ENCODE peak calls at places on chromosomes 2 and 18, in seven cellular contexts. One of them, this sample, is unnamed.

GRCh38 chr2:158049129-158049855 is 52.4 kb upstream of the UPP2 start:
- DNase-seq in IMR-90: no peak
- DNase-seq in tibial artery: no peak
- DNase-seq in suprapubic skin: no peak
- DNase-seq in spleen: no peak
- DNase-seq in left lung: no peak
- DNase-seq in heart left ventricle: no peak
- DNase-seq in this sample: no peak

GRCh38 chr2:102726128-102727087 is 35.4 kb upstream of the TMEM182 start:
- DNase-seq in IMR-90: no peak
- DNase-seq in tibial artery: no peak
- DNase-seq in suprapubic skin: no peak
- DNase-seq in spleen: no peak
- DNase-seq in left lung: no peak
- DNase-seq in heart left ventricle: no peak
- DNase-seq in this sample: no peak

GRCh38 chr2:78999410-78999809 is 26.1 kb upstream of the REG3G start:
- DNase-seq in IMR-90: no peak
- DNase-seq in tibial artery: no peak
- DNase-seq in suprapubic skin: no peak
- DNase-seq in spleen: no peak
- DNase-seq in left lung: no peak
- DNase-seq in heart left ventricle: no peak
- DNase-seq in this sample: no peak

GRCh38 chr2:99242151-99242550 is 13.3 kb downstream of the LYG2 start:
- DNase-seq in IMR-90: no peak
- DNase-seq in tibial artery: no peak
- DNase-seq in suprapubic skin: no peak
- DNase-seq in spleen: no peak
- DNase-seq in left lung: no peak
- DNase-seq in heart left ventricle: no peak
- DNase-seq in this sample: no peak

GRCh38 chr18:39260565-39260964 is 1695.0 kb upstream of the CELF4 start:
- DNase-seq in IMR-90: no peak
- DNase-seq in tibial artery: no peak
- DNase-seq in suprapubic skin: no peak
- DNase-seq in spleen: no peak
- DNase-seq in left lung: no peak
- DNase-seq in heart left ventricle: no peak
- DNase-seq in this sample: no peak

GRCh38 chr18:74796928-74797576 is 199.4 kb downstream of the ZNF407 start:
- DNase-seq in IMR-90: peak; percentile 79
- DNase-seq in tibial artery: no peak
- DNase-seq in suprapubic skin: no peak
- DNase-seq in spleen: no peak
- DNase-seq in left lung: no peak
- DNase-seq in heart left ventricle: no peak
- DNase-seq in this sample: no peak

GRCh38 chr2:143787674-143788073 is 658.5 kb downstream of the ARHGAP15 start:
- DNase-seq in IMR-90: peak; percentile 14
- DNase-seq in tibial artery: no peak
- DNase-seq in suprapubic skin: no peak
- DNase-seq in spleen: no peak
- DNase-seq in left lung: no peak
- DNase-seq in heart left ventricle: no peak
- DNase-seq in this sample: no peak

GRCh38 chr2:220785181-220785580 is 786.9 kb downstream of the EPHA4 start:
- DNase-seq in IMR-90: no peak
- DNase-seq in tibial artery: no peak
- DNase-seq in suprapubic skin: no peak
- DNase-seq in spleen: no peak
- DNase-seq in left lung: no peak
- DNase-seq in heart left ventricle: no peak
- DNase-seq in this sample: no peak

GRCh38 chr2:158103358-158104021 is 1.8 kb downstream of the UPP2 start:
- DNase-seq in IMR-90: no peak
- DNase-seq in tibial artery: no peak
- DNase-seq in suprapubic skin: no peak
- DNase-seq in spleen: no peak
- DNase-seq in left lung: no peak
- DNase-seq in heart left ventricle: no peak
- DNase-seq in this sample: no peak

GRCh38 chr2:110149330-110150220 is 34.0 kb upstream of the MALL start:
- DNase-seq in IMR-90: peak; percentile 94
- DNase-seq in tibial artery: no peak
- DNase-seq in suprapubic skin: no peak
- DNase-seq in spleen: no peak
- DNase-seq in left lung: no peak
- DNase-seq in heart left ventricle: no peak
- DNase-seq in this sample: peak; percentile 63

GRCh38 chr2:22282215-22282614 is 1102.8 kb upstream of the KLHL29 start:
- DNase-seq in IMR-90: peak; percentile 2
- DNase-seq in tibial artery: no peak
- DNase-seq in suprapubic skin: no peak
- DNase-seq in spleen: no peak
- DNase-seq in left lung: no peak
- DNase-seq in heart left ventricle: no peak
- DNase-seq in this sample: no peak

GRCh38 chr2:74281576-74281975 is 61.6 kb downstream of the SLC4A5 start:
- DNase-seq in IMR-90: no peak
- DNase-seq in tibial artery: no peak
- DNase-seq in suprapubic skin: no peak
- DNase-seq in spleen: no peak
- DNase-seq in left lung: no peak
- DNase-seq in heart left ventricle: no peak
- DNase-seq in this sample: no peak

GRCh38 chr2:223113161-223113560 is 61.2 kb downstream of the KCNE4 start:
- DNase-seq in IMR-90: peak; percentile 12
- DNase-seq in tibial artery: no peak
- DNase-seq in suprapubic skin: no peak
- DNase-seq in spleen: no peak
- DNase-seq in left lung: no peak
- DNase-seq in heart left ventricle: no peak
- DNase-seq in this sample: no peak

GRCh38 chr2:232479341-232480200 is 8.1 kb downstream of the ECEL1 start:
- DNase-seq in IMR-90: no peak
- DNase-seq in tibial artery: peak; percentile 56
- DNase-seq in suprapubic skin: no peak
- DNase-seq in spleen: peak; percentile 69
- DNase-seq in left lung: no peak
- DNase-seq in heart left ventricle: peak; percentile 20
- DNase-seq in this sample: peak; percentile 76

GRCh38 chr2:201275991-201276390 is 15.7 kb downstream of the CASP8 start:
- DNase-seq in IMR-90: no peak
- DNase-seq in tibial artery: no peak
- DNase-seq in suprapubic skin: no peak
- DNase-seq in spleen: no peak
- DNase-seq in left lung: no peak
- DNase-seq in heart left ventricle: no peak
- DNase-seq in this sample: no peak

GRCh38 chr2:157443795-157444642 is at the start of gene CYTIP:
- DNase-seq in IMR-90: no peak
- DNase-seq in tibial artery: no peak
- DNase-seq in suprapubic skin: no peak
- DNase-seq in spleen: peak; percentile 85
- DNase-seq in left lung: peak; percentile 62
- DNase-seq in heart left ventricle: peak; percentile 27
- DNase-seq in this sample: peak; percentile 13

GRCh38 chr2:159362816-159363251 is 76.3 kb upstream of the WDSUB1 start:
- DNase-seq in IMR-90: peak; percentile 61
- DNase-seq in tibial artery: no peak
- DNase-seq in suprapubic skin: no peak
- DNase-seq in spleen: no peak
- DNase-seq in left lung: no peak
- DNase-seq in heart left ventricle: no peak
- DNase-seq in this sample: peak; percentile 25

GRCh38 chr2:20594957-20595356 is 55.9 kb downstream of the HS1BP3 start:
- DNase-seq in IMR-90: no peak
- DNase-seq in tibial artery: peak; percentile 64
- DNase-seq in suprapubic skin: peak; percentile 47
- DNase-seq in spleen: peak; percentile 65
- DNase-seq in left lung: peak; percentile 30
- DNase-seq in heart left ventricle: no peak
- DNase-seq in this sample: no peak

GRCh38 chr2:131126436-131126835 is 21.3 kb downstream of the PLEKHB2 start:
- DNase-seq in IMR-90: no peak
- DNase-seq in tibial artery: no peak
- DNase-seq in suprapubic skin: no peak
- DNase-seq in spleen: no peak
- DNase-seq in left lung: no peak
- DNase-seq in heart left ventricle: no peak
- DNase-seq in this sample: no peak

GRCh38 chr2:183112575-183112974 is 11.7 kb upstream of the NUP35 start:
- DNase-seq in IMR-90: peak; percentile 5
- DNase-seq in tibial artery: no peak
- DNase-seq in suprapubic skin: no peak
- DNase-seq in spleen: no peak
- DNase-seq in left lung: no peak
- DNase-seq in heart left ventricle: no peak
- DNase-seq in this sample: no peak
- H3K4me1 ChIP-seq in IMR-90: peaks cover 2% of the 10 kb centered on the region
- H3K4me1 ChIP-seq in tibial artery: no peaks in the 10 kb centered on the region
- H3K4me1 ChIP-seq in suprapubic skin: no peaks in the 10 kb centered on the region
- H3K4me1 ChIP-seq in spleen: no peaks in the 10 kb centered on the region
- H3K4me1 ChIP-seq in left lung: no peaks in the 10 kb centered on the region
- H3K4me1 ChIP-seq in heart left ventricle: no peaks in the 10 kb centered on the region
- H3K4me1 ChIP-seq in this sample: no peaks in the 10 kb centered on the region

GRCh38 chr2:113128386-113128664 is 927 bp downstream of the IL1RN start:
- DNase-seq in IMR-90: no peak
- DNase-seq in tibial artery: no peak
- DNase-seq in suprapubic skin: no peak
- DNase-seq in spleen: peak; percentile 58
- DNase-seq in left lung: no peak
- DNase-seq in heart left ventricle: no peak
- DNase-seq in this sample: no peak
- H3K4me1 ChIP-seq in IMR-90: no peaks in the 10 kb centered on the region
- H3K4me1 ChIP-seq in tibial artery: no peaks in the 10 kb centered on the region
- H3K4me1 ChIP-seq in suprapubic skin: peaks cover 18% of the 10 kb centered on the region
- H3K4me1 ChIP-seq in spleen: no peaks in the 10 kb centered on the region
- H3K4me1 ChIP-seq in left lung: no peaks in the 10 kb centered on the region
- H3K4me1 ChIP-seq in heart left ventricle: peaks cover 10% of the 10 kb centered on the region
- H3K4me1 ChIP-seq in this sample: peaks cover 3% of the 10 kb centered on the region

DNA sequence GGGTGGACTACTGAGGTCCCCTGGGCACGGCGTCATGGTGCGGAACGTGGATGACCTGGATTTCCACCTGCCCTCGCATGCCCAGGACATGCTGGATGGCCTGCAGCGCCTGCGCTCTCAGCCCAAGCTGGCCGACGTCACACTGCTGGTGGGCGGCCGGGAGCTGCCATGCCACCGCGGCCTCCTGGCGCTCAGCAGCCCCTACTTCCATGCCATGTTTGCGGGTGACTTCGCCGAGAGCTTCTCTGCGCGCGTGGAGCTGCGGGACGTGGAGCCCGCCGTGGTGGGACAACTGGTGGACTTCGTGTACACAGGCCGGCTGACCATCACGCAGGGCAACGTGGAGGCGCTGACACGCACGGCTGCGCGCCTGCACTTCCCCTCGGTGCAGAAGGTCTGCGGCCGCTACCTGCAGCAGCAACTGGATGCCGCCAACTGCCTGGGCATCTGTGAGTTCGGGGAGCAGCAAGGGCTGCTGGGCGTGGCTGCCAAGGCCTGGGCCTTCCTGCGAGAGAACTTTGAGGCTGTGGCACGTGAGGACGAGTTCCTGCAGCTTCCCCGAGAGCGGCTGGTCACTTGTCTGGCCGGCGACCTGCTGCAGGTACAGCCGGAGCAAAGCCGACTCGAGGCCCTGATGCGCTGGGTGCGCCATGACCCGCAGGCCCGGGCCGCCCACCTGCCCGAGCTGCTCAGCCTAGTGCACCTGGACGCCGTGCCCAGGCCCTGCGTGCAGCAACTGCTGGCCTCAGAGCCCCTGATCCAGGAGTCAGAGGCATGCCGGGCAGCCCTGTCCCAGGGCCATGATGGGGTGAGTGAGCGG is 2.5 kb downstream of the KLHL30 start:
- DNase-seq in IMR-90: no peak
- DNase-seq in tibial artery: no peak
- DNase-seq in suprapubic skin: no peak
- DNase-seq in spleen: no peak
- DNase-seq in left lung: no peak
- DNase-seq in heart left ventricle: no peak
- DNase-seq in this sample: no peak
- H3K4me1 ChIP-seq in IMR-90: peaks cover 23% of the 10 kb centered on the region
- H3K4me1 ChIP-seq in tibial artery: peaks cover 80% of the 10 kb centered on the region
- H3K4me1 ChIP-seq in suprapubic skin: peaks cover 38% of the 10 kb centered on the region
- H3K4me1 ChIP-seq in spleen: no peaks in the 10 kb centered on the region
- H3K4me1 ChIP-seq in left lung: no peaks in the 10 kb centered on the region
- H3K4me1 ChIP-seq in heart left ventricle: peaks cover 64% of the 10 kb centered on the region
- H3K4me1 ChIP-seq in this sample: peaks cover 11% of the 10 kb centered on the region

GRCh38 chr18:9108911-9109310 is 6.4 kb downstream of the NDUFV2 start:
- DNase-seq in IMR-90: no peak
- DNase-seq in tibial artery: no peak
- DNase-seq in suprapubic skin: no peak
- DNase-seq in spleen: no peak
- DNase-seq in left lung: no peak
- DNase-seq in heart left ventricle: no peak
- DNase-seq in this sample: no peak

GRCh38 chr18:9115984-9116383 is 13.5 kb downstream of the NDUFV2 start:
- DNase-seq in IMR-90: no peak
- DNase-seq in tibial artery: no peak
- DNase-seq in suprapubic skin: no peak
- DNase-seq in spleen: no peak
- DNase-seq in left lung: no peak
- DNase-seq in heart left ventricle: no peak
- DNase-seq in this sample: peak; percentile 19

GRCh38 chr18:9109523-9109922 is 7.0 kb downstream of the NDUFV2 start:
- DNase-seq in IMR-90: peak; percentile 61
- DNase-seq in tibial artery: no peak
- DNase-seq in suprapubic skin: no peak
- DNase-seq in spleen: no peak
- DNase-seq in left lung: no peak
- DNase-seq in heart left ventricle: no peak
- DNase-seq in this sample: no peak

GRCh38 chr18:9117980-9118841 is 15.7 kb downstream of the NDUFV2 start:
- DNase-seq in IMR-90: no peak
- DNase-seq in tibial artery: no peak
- DNase-seq in suprapubic skin: no peak
- DNase-seq in spleen: no peak
- DNase-seq in left lung: no peak
- DNase-seq in heart left ventricle: no peak
- DNase-seq in this sample: no peak

DNA sequence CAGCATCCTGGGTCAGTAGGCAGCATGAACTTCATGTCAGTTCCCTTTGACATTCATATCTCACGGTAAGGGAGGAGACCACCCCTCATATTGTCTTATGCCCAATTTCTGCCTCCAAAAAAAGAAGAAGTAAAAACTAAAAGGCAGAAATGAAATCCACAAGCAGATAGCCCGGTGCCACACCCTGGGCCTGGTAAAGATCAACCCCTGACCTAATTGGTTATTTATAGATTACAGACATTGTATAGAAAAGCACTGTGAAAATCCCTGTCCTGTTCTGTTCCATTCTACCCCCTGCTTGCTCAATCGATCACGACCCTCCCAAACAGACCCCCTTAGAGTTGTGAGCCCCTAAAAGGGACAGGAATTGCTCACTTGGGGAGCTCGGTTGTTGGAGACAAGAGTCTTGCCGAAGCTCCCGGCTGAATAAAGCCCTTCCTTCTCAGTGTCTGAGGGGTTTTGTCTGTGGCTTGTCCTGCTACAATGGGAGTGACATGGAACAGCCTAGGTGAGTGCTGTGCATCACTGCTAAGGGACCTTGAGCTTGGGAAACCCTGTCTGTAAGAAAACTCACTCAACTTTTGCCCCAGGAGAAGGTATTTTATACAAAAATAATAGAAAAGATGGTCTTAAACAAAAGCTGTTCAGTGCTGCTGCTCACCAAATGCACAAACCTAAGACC is 11.1 kb downstream of the NDUFV2 start:
- DNase-seq in IMR-90: no peak
- DNase-seq in tibial artery: no peak
- DNase-seq in suprapubic skin: no peak
- DNase-seq in spleen: no peak
- DNase-seq in left lung: no peak
- DNase-seq in heart left ventricle: no peak
- DNase-seq in this sample: no peak
- H3K4me1 ChIP-seq in IMR-90: peaks cover 23% of the 10 kb centered on the region
- H3K4me1 ChIP-seq in tibial artery: peaks cover 97% of the 10 kb centered on the region
- H3K4me1 ChIP-seq in suprapubic skin: peaks cover 87% of the 10 kb centered on the region
- H3K4me1 ChIP-seq in spleen: peaks cover 61% of the 10 kb centered on the region
- H3K4me1 ChIP-seq in left lung: peaks cover 48% of the 10 kb centered on the region
- H3K4me1 ChIP-seq in heart left ventricle: peaks cover 87% of the 10 kb centered on the region
- H3K4me1 ChIP-seq in this sample: peaks cover 41% of the 10 kb centered on the region

This sample was measured in osteoblast.